ENCODE peak calls at places on chromosomes 5 and 9, in ten cellular contexts. One of them, this sample, is unnamed.

GRCh38 chr9:109012009-109012875 is 1.1 kb downstream of the CTNNAL1 start:
- DNase-seq in IMR-90: peak; percentile 94
- DNase-seq in MM.1S: peak; percentile 52
- DNase-seq in HCT116: peak; percentile 85
- DNase-seq in GM23248: peak; percentile 99
- DNase-seq in SK-N-SH: peak; percentile 64
- DNase-seq in astrocyte: peak; percentile 94
- DNase-seq in neuronal stem cell: peak; percentile 45
- DNase-seq in K562: peak; percentile 66
- DNase-seq in PC-3: peak; percentile 94
- DNase-seq in this sample: peak; percentile 15

GRCh38 chr5:68542207-68542606 is 326.7 kb downstream of the PIK3R1 start:
- DNase-seq in IMR-90: peak; percentile 38
- DNase-seq in MM.1S: no peak
- DNase-seq in HCT116: no peak
- DNase-seq in GM23248: peak; percentile 37
- DNase-seq in SK-N-SH: no peak
- DNase-seq in astrocyte: no peak
- DNase-seq in neuronal stem cell: no peak
- DNase-seq in K562: no peak
- DNase-seq in PC-3: no peak
- DNase-seq in this sample: no peak

GRCh38 chr9:6739218-6739617 is 18.6 kb upstream of the KDM4C start:
- DNase-seq in IMR-90: peak; percentile 25
- DNase-seq in MM.1S: peak; percentile 55
- DNase-seq in HCT116: peak; percentile 38
- DNase-seq in GM23248: peak; percentile 51
- DNase-seq in SK-N-SH: peak; percentile 33
- DNase-seq in astrocyte: no peak
- DNase-seq in neuronal stem cell: no peak
- DNase-seq in K562: peak; percentile 17
- DNase-seq in PC-3: peak; percentile 51
- DNase-seq in this sample: no peak

GRCh38 chr5:946720-947625 is 54.3 kb downstream of the TRIP13 start:
- DNase-seq in IMR-90: no peak
- DNase-seq in MM.1S: no peak
- DNase-seq in HCT116: no peak
- DNase-seq in GM23248: no peak
- DNase-seq in SK-N-SH: peak; percentile 23
- DNase-seq in astrocyte: no peak
- DNase-seq in neuronal stem cell: no peak
- DNase-seq in K562: no peak
- DNase-seq in PC-3: no peak
- DNase-seq in this sample: no peak

GRCh38 chr5:100186181-100186580 is 349.0 kb upstream of the FAM174A start:
- DNase-seq in IMR-90: no peak
- DNase-seq in MM.1S: no peak
- DNase-seq in HCT116: no peak
- DNase-seq in GM23248: no peak
- DNase-seq in SK-N-SH: no peak
- DNase-seq in astrocyte: no peak
- DNase-seq in neuronal stem cell: peak; percentile 24
- DNase-seq in K562: no peak
- DNase-seq in PC-3: no peak
- DNase-seq in this sample: no peak

GRCh38 chr5:165130656-165131055 is 1625.2 kb downstream of the MAT2B start:
- DNase-seq in IMR-90: peak; percentile 11
- DNase-seq in MM.1S: no peak
- DNase-seq in HCT116: no peak
- DNase-seq in GM23248: no peak
- DNase-seq in SK-N-SH: no peak
- DNase-seq in astrocyte: peak; percentile 57
- DNase-seq in neuronal stem cell: no peak
- DNase-seq in K562: no peak
- DNase-seq in PC-3: no peak
- DNase-seq in this sample: no peak

GRCh38 chr9:82808478-82808877 is 254.5 kb downstream of the RASEF start:
- DNase-seq in IMR-90: no peak
- DNase-seq in MM.1S: no peak
- DNase-seq in HCT116: no peak
- DNase-seq in GM23248: no peak
- DNase-seq in SK-N-SH: no peak
- DNase-seq in astrocyte: no peak
- DNase-seq in neuronal stem cell: no peak
- DNase-seq in K562: no peak
- DNase-seq in PC-3: no peak
- DNase-seq in this sample: no peak

GRCh38 chr5:74579215-74579614 is 61.3 kb downstream of the ENC1 start:
- DNase-seq in IMR-90: no peak
- DNase-seq in MM.1S: peak; percentile 84
- DNase-seq in HCT116: no peak
- DNase-seq in GM23248: no peak
- DNase-seq in SK-N-SH: no peak
- DNase-seq in astrocyte: peak; percentile 96
- DNase-seq in neuronal stem cell: no peak
- DNase-seq in K562: peak; percentile 68
- DNase-seq in PC-3: no peak
- DNase-seq in this sample: peak; percentile 46

GRCh38 chr5:143398451-143399237 is 4.8 kb downstream of the NR3C1 start:
- DNase-seq in IMR-90: peak; percentile 12
- DNase-seq in MM.1S: peak; percentile 23
- DNase-seq in HCT116: no peak
- DNase-seq in GM23248: peak; percentile 54
- DNase-seq in SK-N-SH: no peak
- DNase-seq in astrocyte: no peak
- DNase-seq in neuronal stem cell: no peak
- DNase-seq in K562: no peak
- DNase-seq in PC-3: peak; percentile 19
- DNase-seq in this sample: no peak

GRCh38 chr5:143396353-143396940 is 7.0 kb downstream of the NR3C1 start:
- DNase-seq in IMR-90: no peak
- DNase-seq in MM.1S: no peak
- DNase-seq in HCT116: no peak
- DNase-seq in GM23248: no peak
- DNase-seq in SK-N-SH: no peak
- DNase-seq in astrocyte: no peak
- DNase-seq in neuronal stem cell: no peak
- DNase-seq in K562: no peak
- DNase-seq in PC-3: no peak
- DNase-seq in this sample: no peak

GRCh38 chr5:143395638-143396352 is 7.7 kb downstream of the NR3C1 start:
- DNase-seq in IMR-90: no peak
- DNase-seq in MM.1S: peak; percentile 50
- DNase-seq in HCT116: no peak
- DNase-seq in GM23248: peak; percentile 38
- DNase-seq in SK-N-SH: no peak
- DNase-seq in astrocyte: no peak
- DNase-seq in neuronal stem cell: no peak
- DNase-seq in K562: no peak
- DNase-seq in PC-3: peak; percentile 65
- DNase-seq in this sample: no peak

GRCh38 chr5:143398053-143398355 is 5.5 kb downstream of the NR3C1 start:
- DNase-seq in IMR-90: no peak
- DNase-seq in MM.1S: no peak
- DNase-seq in HCT116: no peak
- DNase-seq in GM23248: no peak
- DNase-seq in SK-N-SH: no peak
- DNase-seq in astrocyte: no peak
- DNase-seq in neuronal stem cell: no peak
- DNase-seq in K562: no peak
- DNase-seq in PC-3: no peak
- DNase-seq in this sample: no peak

DNA sequence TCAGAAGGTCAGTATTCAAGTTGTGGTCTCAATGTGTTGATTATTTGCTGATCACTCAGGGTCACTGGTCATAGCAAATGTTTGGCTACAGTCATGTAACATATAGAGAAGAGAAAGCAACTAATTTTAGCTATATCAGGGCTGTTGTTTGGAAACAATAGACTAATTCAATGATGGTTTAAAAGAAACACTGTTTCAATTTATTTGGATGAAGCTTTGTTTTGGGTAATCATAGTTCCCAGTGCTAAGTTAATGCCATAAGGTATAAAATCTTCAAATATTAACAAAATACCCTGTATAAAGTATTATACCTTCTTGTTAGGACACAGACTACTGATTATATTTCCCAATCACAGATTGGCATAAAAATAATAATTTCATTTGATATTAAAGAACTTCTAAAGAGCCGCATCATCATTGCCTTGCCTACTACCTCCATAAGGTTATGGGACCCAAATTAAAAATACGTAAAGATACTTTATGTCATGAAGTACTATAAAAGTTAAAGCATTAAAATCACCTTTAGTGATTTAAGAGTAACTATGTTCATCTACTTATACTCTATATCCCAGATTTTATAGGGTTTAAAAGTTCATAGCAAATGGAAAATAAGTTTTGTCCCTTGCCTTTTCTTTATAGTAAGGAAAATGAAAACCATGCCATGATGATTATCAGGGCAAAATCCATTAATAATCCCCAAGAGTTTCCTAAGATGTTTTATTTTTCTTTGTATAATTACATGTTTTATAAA is 6.0 kb downstream of the NR3C1 start:
- DNase-seq in IMR-90: no peak
- DNase-seq in MM.1S: peak; percentile 31
- DNase-seq in HCT116: no peak
- DNase-seq in GM23248: no peak
- DNase-seq in SK-N-SH: no peak
- DNase-seq in astrocyte: no peak
- DNase-seq in neuronal stem cell: no peak
- DNase-seq in K562: no peak
- DNase-seq in PC-3: no peak
- DNase-seq in this sample: no peak
- H3K4me1 ChIP-seq in IMR-90: peaks cover 4% of the 10 kb centered on the region
- H3K4me1 ChIP-seq in MM.1S: no peaks in the 10 kb centered on the region
- H3K4me1 ChIP-seq in HCT116: peaks cover 8% of the 10 kb centered on the region
- H3K4me1 ChIP-seq in GM23248: peaks cover 37% of the 10 kb centered on the region
- H3K4me1 ChIP-seq in SK-N-SH: peaks cover 6% of the 10 kb centered on the region
- H3K4me1 ChIP-seq in astrocyte: peaks cover 35% of the 10 kb centered on the region
- H3K4me1 ChIP-seq in neuronal stem cell: peaks cover 3% of the 10 kb centered on the region
- H3K4me1 ChIP-seq in K562: peaks cover 19% of the 10 kb centered on the region
- H3K4me1 ChIP-seq in PC-3: peaks cover 72% of the 10 kb centered on the region
- H3K4me1 ChIP-seq in this sample: peaks cover 97% of the 10 kb centered on the region

GRCh38 chr5:56585973-56586740 is 229.2 kb upstream of the MAP3K1 start:
- DNase-seq in IMR-90: peak; percentile 10
- DNase-seq in MM.1S: no peak
- DNase-seq in HCT116: no peak
- DNase-seq in GM23248: peak; percentile 28
- DNase-seq in SK-N-SH: no peak
- DNase-seq in astrocyte: no peak
- DNase-seq in neuronal stem cell: peak; percentile 61
- DNase-seq in K562: peak; percentile 24
- DNase-seq in PC-3: no peak
- DNase-seq in this sample: no peak

GRCh38 chr5:56587381-56588124 is 227.8 kb upstream of the MAP3K1 start:
- DNase-seq in IMR-90: no peak
- DNase-seq in MM.1S: no peak
- DNase-seq in HCT116: no peak
- DNase-seq in GM23248: no peak
- DNase-seq in SK-N-SH: no peak
- DNase-seq in astrocyte: no peak
- DNase-seq in neuronal stem cell: no peak
- DNase-seq in K562: no peak
- DNase-seq in PC-3: no peak
- DNase-seq in this sample: peak; percentile 10

GRCh38 chr5:56588636-56589485 is 226.5 kb upstream of the MAP3K1 start:
- DNase-seq in IMR-90: no peak
- DNase-seq in MM.1S: peak; percentile 99
- DNase-seq in HCT116: no peak
- DNase-seq in GM23248: peak; percentile 24
- DNase-seq in SK-N-SH: no peak
- DNase-seq in astrocyte: no peak
- DNase-seq in neuronal stem cell: peak; percentile 51
- DNase-seq in K562: no peak
- DNase-seq in PC-3: no peak
- DNase-seq in this sample: no peak

GRCh38 chr5:56588125-56588516 is 227.2 kb upstream of the MAP3K1 start:
- DNase-seq in IMR-90: no peak
- DNase-seq in MM.1S: no peak
- DNase-seq in HCT116: no peak
- DNase-seq in GM23248: no peak
- DNase-seq in SK-N-SH: no peak
- DNase-seq in astrocyte: no peak
- DNase-seq in neuronal stem cell: no peak
- DNase-seq in K562: no peak
- DNase-seq in PC-3: no peak
- DNase-seq in this sample: no peak

DNA sequence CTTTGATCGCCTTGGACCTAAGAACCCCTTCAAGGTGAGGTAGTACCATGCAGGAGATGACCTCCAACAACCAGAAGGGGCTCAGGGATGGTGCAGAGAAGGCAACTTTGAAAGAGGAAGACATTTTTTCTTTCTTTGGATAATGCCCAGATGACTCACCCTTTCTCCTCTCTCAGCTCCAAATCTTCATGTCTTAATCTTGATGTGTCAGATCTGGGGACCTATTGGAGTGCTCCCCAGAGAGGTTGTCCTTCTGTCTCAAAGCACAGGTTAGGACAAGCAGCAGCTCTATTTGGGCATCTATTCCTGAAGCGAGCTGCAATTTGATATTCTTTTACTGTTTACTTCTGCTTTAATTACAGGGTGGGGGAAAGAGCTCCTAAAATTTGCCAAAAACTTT is 229.9 kb upstream of the MAP3K1 start:
- DNase-seq in IMR-90: peak; percentile 63
- DNase-seq in MM.1S: no peak
- DNase-seq in HCT116: no peak
- DNase-seq in GM23248: peak; percentile 63
- DNase-seq in SK-N-SH: no peak
- DNase-seq in astrocyte: peak; percentile 18
- DNase-seq in neuronal stem cell: no peak
- DNase-seq in K562: no peak
- DNase-seq in PC-3: peak; percentile 26
- DNase-seq in this sample: no peak
- H3K9ac ChIP-seq in IMR-90: no peak overlapping the region
- H3K9ac ChIP-seq in MM.1S: no peak overlapping the region
- H3K9ac ChIP-seq in HCT116: no peak overlapping the region
- H3K9ac ChIP-seq in GM23248: no peak overlapping the region
- H3K9ac ChIP-seq in SK-N-SH: no peak overlapping the region
- H3K9ac ChIP-seq in astrocyte: no peak overlapping the region
- H3K9ac ChIP-seq in neuronal stem cell: no peak overlapping the region
- H3K9ac ChIP-seq in K562: no peak overlapping the region
- H3K9ac ChIP-seq in PC-3: no peak overlapping the region
- H3K9ac ChIP-seq in this sample: no peak overlapping the region

GRCh38 chr5:164012376-164012775 is 507.0 kb downstream of the MAT2B start:
- DNase-seq in IMR-90: peak; percentile 18
- DNase-seq in MM.1S: no peak
- DNase-seq in HCT116: no peak
- DNase-seq in GM23248: no peak
- DNase-seq in SK-N-SH: no peak
- DNase-seq in astrocyte: peak; percentile 10
- DNase-seq in neuronal stem cell: no peak
- DNase-seq in K562: no peak
- DNase-seq in PC-3: no peak
- DNase-seq in this sample: no peak
- H2AFZ ChIP-seq in IMR-90: peak overlapping the region; percentile 73
- H2AFZ ChIP-seq in MM.1S: no peak overlapping the region
- H2AFZ ChIP-seq in HCT116: no peak overlapping the region
- H2AFZ ChIP-seq in GM23248: no peak overlapping the region
- H2AFZ ChIP-seq in SK-N-SH: no peak overlapping the region
- H2AFZ ChIP-seq in astrocyte: no peak overlapping the region
- H2AFZ ChIP-seq in neuronal stem cell: peak overlapping the region; percentile 24
- H2AFZ ChIP-seq in K562: no peak overlapping the region
- H2AFZ ChIP-seq in PC-3: no peak overlapping the region
- H2AFZ ChIP-seq in this sample: no peak overlapping the region

GRCh38 chr9:124222109-124222508 is 35.6 kb upstream of the NEK6 start:
- DNase-seq in IMR-90: no peak
- DNase-seq in MM.1S: no peak
- DNase-seq in HCT116: no peak
- DNase-seq in GM23248: no peak
- DNase-seq in SK-N-SH: no peak
- DNase-seq in astrocyte: no peak
- DNase-seq in neuronal stem cell: no peak
- DNase-seq in K562: no peak
- DNase-seq in PC-3: no peak
- DNase-seq in this sample: no peak
- H3K4me1 ChIP-seq in IMR-90: peaks cover 14% of the 10 kb centered on the region
- H3K4me1 ChIP-seq in MM.1S: peaks cover 27% of the 10 kb centered on the region
- H3K4me1 ChIP-seq in HCT116: peaks cover 30% of the 10 kb centered on the region
- H3K4me1 ChIP-seq in GM23248: peaks cover 4% of the 10 kb centered on the region
- H3K4me1 ChIP-seq in SK-N-SH: peaks cover 2% of the 10 kb centered on the region
- H3K4me1 ChIP-seq in astrocyte: peaks cover 4% of the 10 kb centered on the region
- H3K4me1 ChIP-seq in neuronal stem cell: no peaks in the 10 kb centered on the region
- H3K4me1 ChIP-seq in K562: no peaks in the 10 kb centered on the region
- H3K4me1 ChIP-seq in PC-3: peaks cover 63% of the 10 kb centered on the region
- H3K4me1 ChIP-seq in this sample: peaks cover 1% of the 10 kb centered on the region